ENCODE peak calls at places on chromosomes 13 and 19, in four cellular contexts. N is activated CD4-positive, alpha-beta T cell treated with anti-CD3 and anti-CD28 coated beads for 48 hours; U is GOT3; T is fibroblast of the aortic adventitia. Z is an unnamed sample.

GRCh38 chr13:41854758-41855157 is 106.2 kb downstream of the VWA8 start:
- DNase-seq in T (peak), U (no peak), N (no peak), Z (no peak)

GRCh38 chr13:48976677-48977625 is 1.2 kb downstream of the FNDC3A start:
- DNase-seq in T (peak), U (no peak), N (peak), Z (peak)

GRCh38 chr19:7652061-7652641 is 15.2 kb downstream of the STXBP2 start:
- DNase-seq in N (peak), U (peak), T (peak), Z (peak)

GRCh38 chr19:19026299-19026971 is 6.9 kb downstream of the SUGP2 start:
- DNase-seq in N (no peak), U (no peak), T (peak), Z (peak)

GRCh38 chr13:21175656-21176194 is 627 bp downstream of the SKA3 start:
- DNase-seq in T (no peak), N (no peak), U (no peak), Z (peak)

GRCh38 chr13:59119475-59119874 is 1044.3 kb downstream of the DIAPH3 start:
- DNase-seq in U (no peak), T (no peak), N (no peak), Z (no peak)

GRCh38 chr19:18541258-18541991 is 1.9 kb downstream of the FKBP8 start:
- DNase-seq in N (peak), T (no peak), U (no peak), Z (peak)

GRCh38 chr13:100163375-100163774 is 74.5 kb downstream of the PCCA start:
- DNase-seq in N (no peak), T (no peak), U (no peak), Z (no peak)

GRCh38 chr13:113369881-113370280 is 6.0 kb upstream of the GRTP1 start:
- DNase-seq in N (no peak), U (no peak), T (no peak), Z (no peak)

GRCh38 chr13:107999751-108000150 is 215.6 kb downstream of the LIG4 start:
- DNase-seq in N (no peak), T (no peak), U (no peak), Z (no peak)

GRCh38 chr19:9132422-9132821 is 5.7 kb upstream of the OR7G3 start:
- DNase-seq in U (no peak), T (no peak), N (no peak), Z (no peak)

GRCh38 chr13:110907951-110908898 is 6.6 kb downstream of the ANKRD10 start:
- DNase-seq in T (peak), N (peak), U (no peak), Z (peak)

GRCh38 chr13:72864142-72865035 is 82.5 kb downstream of the PIBF1 start:
- DNase-seq in U (no peak), T (peak), N (peak), Z (peak)

GRCh38 chr13:99376924-99377323 is 69.7 kb upstream of the GPR183 start:
- DNase-seq in N (no peak), U (no peak), T (no peak), Z (no peak)

GRCh38 chr13:26067601-26068000 is 15.8 kb upstream of the SHISA2 start:
- DNase-seq in U (no peak), T (no peak), N (no peak), Z (no peak)

GRCh38 chr19:10260141-10260584 is 8.1 kb downstream of the MRPL4 start:
- DNase-seq in T (no peak), U (no peak), N (peak), Z (no peak)

GRCh38 chr19:47713046-47714021 is at the start of gene EHD2:
- DNase-seq in U (peak), N (peak), T (peak), Z (peak)

GRCh38 chr13:90826688-90827087 is 520.8 kb upstream of the MIR17HG start:
- DNase-seq in U (no peak), T (no peak), N (no peak), Z (no peak)

GRCh38 chr19:55250262-55251036 is 8.4 kb downstream of the PPP6R1 start:
- DNase-seq in U (no peak), N (no peak), T (no peak), Z (no peak)

GRCh38 chr13:41263261-41263971 is at the start of gene MTRF1:
- DNase-seq in T (peak), U (peak), N (peak), Z (peak)

GRCh38 chr19:14406645-14407331 is 12.4 kb downstream of the DDX39A start:
- DNase-seq in U (no peak), T (no peak), N (no peak), Z (no peak)

GRCh38 chr19:48950830-48951519 is 3.7 kb upstream of the BAX start:
- DNase-seq in U (no peak), T (no peak), N (no peak), Z (no peak)

GRCh38 chr13:33825083-33825482 is 7.1 kb downstream of the RFC3 start:
- DNase-seq in U (no peak), T (no peak), N (no peak), Z (no peak)

GRCh38 chr13:112902669-112903068 is 66.3 kb upstream of the MCF2L start:
- DNase-seq in U (no peak), T (no peak), N (no peak), Z (no peak)

GRCh38 chr13:27177852-27178251 is 6.2 kb upstream of the USP12 start:
- DNase-seq in U (no peak), T (no peak), N (no peak), Z (no peak)

GRCh38 chr13:106132216-106132615 is 403.2 kb downstream of the EFNB2 start:
- DNase-seq in U (no peak), N (no peak), T (no peak), Z (no peak)

GRCh38 chr19:48844472-48844871 is 8.2 kb upstream of the HSD17B14 start:
- DNase-seq in N (peak), T (peak), U (no peak), Z (peak)

GRCh38 chr13:35789335-35790166 is 313.1 kb upstream of the MAB21L1 start:
- DNase-seq in N (no peak), U (no peak), T (peak), Z (peak)

GRCh38 chr13:26377038-26377437 is 123.1 kb downstream of the CDK8 start:
- DNase-seq in T (peak), N (peak), U (no peak), Z (peak)

GRCh38 chr13:64488731-64489130 is 2741.4 kb downstream of the PCDH9 start:
- DNase-seq in U (no peak), T (no peak), N (no peak), Z (no peak)

GRCh38 chr13:109868583-109869311 is 82.4 kb upstream of the IRS2 start:
- DNase-seq in T (no peak), N (no peak), U (no peak), Z (peak)

GRCh38 chr13:62643799-62644484 is 1228.3 kb upstream of the PCDH20 start:
- DNase-seq in T (no peak), U (no peak), N (no peak), Z (no peak)

GRCh38 chr13:90156390-90156789 is 1191.1 kb upstream of the MIR17HG start:
- DNase-seq in T (no peak), U (no peak), N (no peak), Z (no peak)

Z was measured in cardiac fibroblast.